ENCODE peak calls at places on chromosomes 13 and 19, in nine cellular contexts. J, S, R, D, X, W, V, L and H are unnamed samples.

GRCh38 chr19:35959968-35960320 is 23.8 kb downstream of the LRFN3 start:
- DNase-seq in S (no peak), D (no peak), V (no peak), R (no peak), W (no peak), L (no peak), J (no peak), X (no peak), H (no peak)

GRCh38 chr13:109835321-109835720 is 48.9 kb upstream of the IRS2 start:
- DNase-seq in J (no peak), L (peak; percentile 4), W (no peak), V (no peak), D (no peak), X (no peak), S (no peak), R (no peak), H (no peak)

GRCh38 chr13:31214379-31214778 is 14.6 kb downstream of the B3GLCT start:
- DNase-seq in L (no peak), S (no peak), V (no peak), J (no peak), D (no peak), W (no peak), R (no peak), X (no peak), H (no peak)

GRCh38 chr13:36567485-36567884 is 106.3 kb upstream of the SERTM1 start:
- DNase-seq in W (no peak), L (no peak), J (no peak), V (no peak), R (no peak), S (no peak), D (no peak), X (no peak), H (no peak)

GRCh38 chr13:23050126-23050525 is 130.7 kb upstream of the SGCG start:
- DNase-seq in V (no peak), D (no peak), S (no peak), W (no peak), R (no peak), L (no peak), X (no peak), J (no peak), H (no peak)

GRCh38 chr19:1865172-1866010 is 2.0 kb upstream of the KLF16 start:
- DNase-seq in W (no peak), L (no peak), V (no peak), D (no peak), S (no peak), X (no peak), R (no peak), J (no peak), H (no peak)

GRCh38 chr13:30388401-30389283 is 33.7 kb upstream of the UBE2L5 start:
- DNase-seq in L (peak; percentile 21), R (no peak), X (no peak), J (no peak), S (no peak), D (no peak), W (peak; percentile 40), V (no peak), H (no peak)

GRCh38 chr13:68257111-68257842 is 1027.1 kb upstream of the PCDH9 start:
- DNase-seq in S (no peak), L (peak; percentile 8), D (no peak), X (no peak), V (no peak), J (no peak), R (no peak), W (no peak), H (no peak)

GRCh38 chr13:51645154-51645650 is 60.9 kb downstream of the WDFY2 start:
- DNase-seq in S (no peak), V (peak; percentile 29), J (no peak), W (peak; percentile 36), L (peak; percentile 90), D (peak; percentile 77), R (no peak), X (no peak), H (no peak)

GRCh38 chr13:76965759-76966421 is 17.6 kb downstream of the ACOD1 start:
- DNase-seq in X (no peak), R (peak; percentile 62), W (peak; percentile 81), D (no peak), V (no peak), L (peak; percentile 84), J (no peak), S (peak; percentile 69), H (no peak)

GRCh38 chr19:48896191-48896720 is 2.3 kb downstream of the TULP2 start:
- DNase-seq in D (peak; percentile 48), R (no peak), S (peak; percentile 57), J (no peak), X (no peak), V (no peak), L (peak; percentile 43), W (peak; percentile 40), H (no peak)

GRCh38 chr13:67353031-67353430 is 122.9 kb upstream of the PCDH9 start:
- DNase-seq in W (no peak), R (no peak), D (no peak), V (no peak), J (no peak), X (no peak), S (no peak), L (no peak), H (no peak)

GRCh38 chr19:55345818-55346724 is 6.4 kb downstream of the KMT5C start:
- DNase-seq in L (peak; percentile 35), J (no peak), R (no peak), V (no peak), S (no peak), X (no peak), W (peak; percentile 30), D (no peak), H (no peak)

GRCh38 chr13:30751183-30751933 is 16.0 kb downstream of the ALOX5AP start:
- DNase-seq in D (no peak), W (no peak), J (no peak), L (no peak), X (no peak), S (no peak), R (no peak), V (no peak), H (no peak)

GRCh38 chr13:27489456-27489855 is 39.1 kb upstream of the MTIF3 start:
- DNase-seq in J (no peak), D (no peak), S (no peak), X (no peak), W (no peak), V (no peak), R (no peak), L (no peak), H (no peak)

GRCh38 chr13:45206340-45206739 is 5.5 kb upstream of the KCTD4 start:
- DNase-seq in R (peak; percentile 66), D (no peak), J (no peak), W (peak; percentile 93), V (no peak), L (peak; percentile 92), X (no peak), S (no peak), H (no peak)

GRCh38 chr19:10195199-10195519 is 406 bp upstream of the DNMT1 start:
- DNase-seq in V (no peak), X (no peak), R (no peak), J (no peak), L (no peak), W (no peak), D (no peak), S (no peak), H (no peak)

GRCh38 chr13:45925151-45925550 is 73.6 kb upstream of the SIAH3 start:
- DNase-seq in J (no peak), S (no peak), R (no peak), D (no peak), L (peak; percentile 14), V (peak; percentile 8), W (no peak), X (no peak), H (no peak)

GRCh38 chr13:35163674-35164073 is 221.6 kb downstream of the NBEA start:
- DNase-seq in V (no peak), X (no peak), J (no peak), S (no peak), W (no peak), L (no peak), D (no peak), R (no peak), H (no peak)

GRCh38 chr13:110914293-110915056 is 394 bp downstream of the ANKRD10 start:
- DNase-seq in W (peak; percentile 79), J (peak; percentile 66), L (peak; percentile 76), D (peak; percentile 80), R (no peak), V (peak; percentile 72), S (peak; percentile 83), X (peak; percentile 70), H (peak; percentile 58)

GRCh38 chr19:43784981-43785808 is 4.4 kb upstream of the KCNN4 start:
- DNase-seq in R (no peak), V (peak; percentile 97), W (peak; percentile 75), L (peak; percentile 75), S (no peak), J (peak; percentile 21), X (peak; percentile 45), D (peak; percentile 60), H (peak; percentile 60)

GRCh38 chr13:95457294-95457693 is 95.2 kb upstream of the CLDN10 start:
- DNase-seq in J (no peak), W (no peak), V (no peak), R (no peak), S (no peak), D (no peak), L (no peak), X (no peak), H (no peak)

GRCh38 chr13:59099182-59099950 is 1064.4 kb downstream of the DIAPH3 start:
- DNase-seq in J (no peak), D (no peak), R (no peak), X (no peak), W (no peak), V (no peak), L (peak; percentile 17), S (no peak), H (no peak)

GRCh38 chr13:104460553-104460952 is 1394.3 kb upstream of the SLC10A2 start:
- DNase-seq in R (no peak), J (no peak), L (peak; percentile 17), W (peak; percentile 2), X (no peak), V (no peak), S (no peak), D (no peak), H (no peak)

GRCh38 chr19:31274964-31275319 is 74.3 kb downstream of the TSHZ3 start:
- DNase-seq in V (no peak), J (no peak), D (no peak), R (no peak), W (no peak), L (no peak), S (no peak), X (no peak), H (no peak)